ENCODE peak calls at places on chromosome 22, in five cellular contexts. C, H, S, T and W are unnamed samples.

GRCh38 chr22:27800250-27801131 is 1.1 kb downstream of the MN1 start:
- DNase-seq in C (no peak), H (peak; percentile 11), S (no peak), T (no peak), W (no peak)

GRCh38 chr22:23743303-23743705 is 7.6 kb downstream of the ZNF70 start:
- DNase-seq in C (no peak), H (no peak), S (no peak), T (no peak), W (no peak)

GRCh38 chr22:29801796-29802195 is 34.6 kb downstream of the UQCR10 start:
- DNase-seq in C (no peak), H (no peak), S (no peak), T (no peak), W (no peak)

GRCh38 chr22:21948824-21949568 is 3.7 kb downstream of the PPM1F start:
- DNase-seq in C (no peak), H (no peak), S (no peak), T (no peak), W (no peak)

GRCh38 chr22:38262051-38262795 is 10.6 kb downstream of the TMEM184B start:
- DNase-seq in C (peak; percentile 84), H (peak; percentile 41), S (no peak), T (no peak), W (peak; percentile 54)

GRCh38 chr22:29578462-29578861 is 2.5 kb downstream of the NIPSNAP1 start:
- DNase-seq in C (no peak), H (no peak), S (no peak), T (no peak), W (no peak)

GRCh38 chr22:20798218-20798617 is 24.3 kb downstream of the SERPIND1 start:
- DNase-seq in C (no peak), H (no peak), S (no peak), T (no peak), W (no peak)

GRCh38 chr22:19728836-19729235 is 5.5 kb downstream of the GP1BB start:
- DNase-seq in C (no peak), H (no peak), S (no peak), T (no peak), W (no peak)

GRCh38 chr22:28296452-28296851 is 377.4 kb upstream of the PITPNB start:
- DNase-seq in C (no peak), H (no peak), S (no peak), T (no peak), W (peak; percentile 21)

GRCh38 chr22:24145446-24146189 is 35.7 kb upstream of the SUSD2 start:
- DNase-seq in C (no peak), H (no peak), S (no peak), T (no peak), W (no peak)

GRCh38 chr22:31637938-31638618 is 23.9 kb downstream of the PISD start:
- DNase-seq in C (no peak), H (no peak), S (no peak), T (no peak), W (no peak)

GRCh38 chr22:39343259-39344045 is 6.3 kb upstream of the SYNGR1 start:
- DNase-seq in C (peak; percentile 76), H (peak; percentile 47), S (peak; percentile 36), T (peak; percentile 36), W (peak; percentile 70)

GRCh38 chr22:39920134-39920743 is 19.4 kb downstream of the GRAP2 start:
- DNase-seq in C (no peak), H (peak; percentile 77), S (no peak), T (no peak), W (no peak)

GRCh38 chr22:27349456-27349855 is 452.1 kb downstream of the MN1 start:
- DNase-seq in C (no peak), H (no peak), S (no peak), T (no peak), W (no peak)

GRCh38 chr22:20403779-20404140 is 9.8 kb downstream of the ZNF74 start:
- DNase-seq in C (no peak), H (no peak), S (no peak), T (no peak), W (no peak)

GRCh38 chr22:27405672-27406388 is 395.7 kb downstream of the MN1 start:
- DNase-seq in C (peak; percentile 89), H (peak; percentile 70), S (peak; percentile 18), T (no peak), W (peak; percentile 16)

GRCh38 chr22:22348127-22348814 is 103.7 kb downstream of the VPREB1 start:
- DNase-seq in C (peak; percentile 50), H (no peak), S (peak; percentile 26), T (no peak), W (peak; percentile 45)

GRCh38 chr22:21741059-21741458 is 5.5 kb upstream of the YPEL1 start:
- DNase-seq in C (no peak), H (no peak), S (no peak), T (no peak), W (no peak)

GRCh38 chr22:20114506-20115475 is 1.1 kb upstream of the RANBP1 start:
- DNase-seq in C (no peak), H (no peak), S (no peak), T (no peak), W (no peak)

GRCh38 chr22:30397656-30398635 is 1.1 kb downstream of the SEC14L2 start:
- DNase-seq in C (no peak), H (peak; percentile 41), S (no peak), T (no peak), W (no peak)

GRCh38 chr22:19519041-19519926 is 4.9 kb downstream of the CLDN5 start:
- DNase-seq in C (no peak), H (no peak), S (no peak), T (no peak), W (no peak)

GRCh38 chr22:29842740-29843139 is 4.7 kb upstream of the ASCC2 start:
- DNase-seq in C (no peak), H (no peak), S (no peak), T (no peak), W (peak; percentile 41)

GRCh38 chr22:41448189-41448808 is 1.7 kb upstream of the TOB2 start:
- DNase-seq in C (peak; percentile 87), H (peak; percentile 66), S (peak; percentile 99), T (peak; percentile 99), W (peak; percentile 99)
- TF ChIP-seq POLR2A in C (no peak), H (peak; percentile 63), S (peak; percentile 37), T (no peak), W (peak; percentile 92)

GRCh38 chr22:46613606-46613997 is 6.6 kb upstream of the GRAMD4 start:
- DNase-seq in C (no peak), H (no peak), S (no peak), T (peak; percentile 28), W (no peak)
- TF ChIP-seq SIN3A in C (no peak), H (no peak), S (no peak), T (no peak), W (no peak)

DNA sequence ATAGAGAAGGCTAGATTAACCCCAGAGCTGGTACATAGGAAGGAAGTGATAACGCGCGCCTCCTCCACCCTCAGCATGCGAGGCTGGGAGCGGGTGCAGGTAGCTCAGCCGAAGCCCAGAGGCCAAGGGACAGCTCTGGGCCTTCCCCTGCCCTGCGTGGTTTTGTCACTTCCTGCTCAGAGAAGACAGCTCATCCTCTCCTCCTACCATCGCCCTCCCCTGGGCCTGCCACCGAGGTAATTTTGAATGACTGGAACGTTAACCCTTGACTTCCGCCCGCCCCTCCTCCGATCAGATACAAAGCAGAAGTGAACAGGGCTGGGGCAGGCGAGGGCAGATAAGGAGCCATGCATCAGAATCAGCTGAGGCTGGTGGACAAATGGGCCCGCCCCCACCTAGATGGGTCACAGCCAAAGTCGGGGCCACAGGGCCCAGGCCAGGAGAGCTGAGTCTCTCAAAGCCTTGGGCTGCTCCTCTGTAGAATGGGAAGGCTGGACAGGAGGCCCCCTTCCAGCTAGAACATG is 1.6 kb downstream of the RAC2 start:
- DNase-seq in C (no peak), H (peak; percentile 78), S (no peak), T (peak; percentile 92), W (no peak)
- TF ChIP-seq POLR2A in C (no peak), H (peak; percentile 73), S (no peak), T (peak; percentile 86), W (no peak)

GRCh38 chr22:44246615-44247326 is 66.0 kb downstream of the SHISAL1 start:
- DNase-seq in C (peak; percentile 41), H (no peak), S (no peak), T (no peak), W (no peak)

GRCh38 chr22:44245438-44245837 is 64.7 kb downstream of the PARVG start:
- DNase-seq in C (peak; percentile 37), H (no peak), S (no peak), T (no peak), W (no peak)

GRCh38 chr22:44247346-44247745 is 65.4 kb downstream of the SHISAL1 start:
- DNase-seq in C (peak; percentile 29), H (no peak), S (no peak), T (no peak), W (no peak)

GRCh38 chr22:44244265-44244822 is 63.6 kb downstream of the PARVG start:
- DNase-seq in C (peak; percentile 16), H (no peak), S (no peak), T (no peak), W (no peak)

GRCh38 chr22:44245867-44246266 is 65.1 kb downstream of the PARVG start:
- DNase-seq in C (peak; percentile 38), H (no peak), S (no peak), T (no peak), W (no peak)
- TF ChIP-seq SIN3A in C (no peak), H (no peak), S (no peak), T (no peak), W (no peak)

GRCh38 chr22:35627267-35628041 is 10.3 kb upstream of the MB start:
- DNase-seq in C (peak; percentile 81), H (no peak), S (peak; percentile 69), T (no peak), W (peak; percentile 64)
- TF ChIP-seq POLR2A in C (no peak), H (no peak), S (peak; percentile 39), T (no peak), W (peak; percentile 47)

DNA sequence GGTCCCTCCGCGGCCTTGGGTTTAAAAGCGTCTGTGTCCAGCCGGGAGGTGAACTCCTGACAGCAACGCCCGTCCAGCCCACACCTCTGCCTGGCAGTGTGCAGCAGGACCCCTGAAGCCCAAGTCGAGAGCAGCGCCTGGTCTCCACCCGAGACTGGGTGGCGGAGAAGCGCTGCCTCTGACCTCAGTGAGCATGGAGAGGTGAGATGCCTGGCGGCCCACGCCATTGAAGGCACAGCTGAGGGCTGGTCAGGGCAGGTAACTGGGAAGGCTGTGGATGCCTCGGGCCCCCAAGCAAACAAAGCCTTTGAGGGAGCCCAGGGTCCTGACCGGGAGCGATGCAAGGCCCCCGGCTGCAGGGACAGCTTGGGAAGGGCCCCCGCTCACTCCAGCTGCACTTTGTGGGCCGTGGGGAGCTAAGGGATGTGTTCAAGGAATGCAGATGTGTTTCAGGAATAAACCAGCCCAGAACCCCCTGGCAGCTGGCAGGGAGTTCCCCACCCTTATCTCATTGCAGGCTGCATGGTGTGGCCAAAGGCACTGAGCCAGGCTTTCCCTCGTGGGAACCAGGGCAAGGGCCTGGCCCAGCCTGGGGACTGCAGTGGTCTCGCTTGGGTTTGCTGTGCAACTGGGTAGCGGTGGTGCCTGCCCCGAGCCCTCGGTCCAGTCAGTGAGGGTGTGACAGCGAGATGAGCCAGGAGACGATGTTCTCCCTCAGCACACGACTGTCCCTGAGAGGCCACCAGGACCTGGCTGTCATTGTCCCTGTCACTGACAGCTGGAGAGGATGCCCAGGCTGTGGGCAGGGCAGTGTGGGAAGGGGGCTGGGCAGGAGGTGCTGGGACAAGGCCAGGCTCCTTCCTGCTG is 92.5 kb downstream of the WNT7B start:
- DNase-seq in C (no peak), H (no peak), S (no peak), T (no peak), W (no peak)
- TF ChIP-seq SIN3A in C (no peak), H (no peak), S (no peak), T (no peak), W (no peak)

GRCh38 chr22:17171313-17172171 is 12.5 kb upstream of the HDHD5 start:
- DNase-seq in C (peak; percentile 97), H (peak; percentile 96), S (peak; percentile 82), T (no peak), W (peak; percentile 79)
- TF ChIP-seq POLR2A in C (no peak), H (peak; percentile 65), S (peak; percentile 55), T (peak; percentile 63), W (peak; percentile 33)

GRCh38 chr22:48444320-48445112 is 1383.2 kb downstream of the BRD1 start:
- DNase-seq in C (no peak), H (no peak), S (no peak), T (peak; percentile 44), W (no peak)
- TF ChIP-seq SIN3A in C (no peak), H (no peak), S (no peak), T (no peak), W (no peak)